ENCODE peak calls at places on chromosomes 16 and 17, in six cellular contexts. J, Q, K, A, W and F are unnamed samples.

GRCh38 chr16:65366316-65366715 is 244.5 kb upstream of the CDH11 start:
- DNase-seq in J (no peak), Q (no peak), K (no peak), A (no peak), W (no peak), F (no peak)

GRCh38 chr17:64343071-64343774 is 47.4 kb downstream of the PECAM1 start:
- DNase-seq in J (no peak), Q (no peak), K (no peak), A (no peak), W (no peak), F (no peak)

GRCh38 chr17:81731271-81731670 is 19.2 kb downstream of the SLC25A10 start:
- DNase-seq in J (no peak), Q (no peak), K (peak), A (peak), W (no peak), F (no peak)

GRCh38 chr17:78748730-78749317 is 33.2 kb downstream of the CYTH1 start:
- DNase-seq in J (peak), Q (peak), K (peak), A (peak), W (no peak), F (peak)

GRCh38 chr17:31413871-31414589 is 22.6 kb downstream of the RAB11FIP4 start:
- DNase-seq in J (no peak), Q (no peak), K (no peak), A (peak), W (no peak), F (no peak)

GRCh38 chr16:11232852-11233726 is 22.9 kb downstream of the SOCS1 start:
- DNase-seq in J (peak), Q (no peak), K (peak), A (no peak), W (no peak), F (peak)

GRCh38 chr16:69820926-69821541 is 58.9 kb downstream of the WWP2 start:
- DNase-seq in J (no peak), Q (peak), K (no peak), A (peak), W (no peak), F (peak)

GRCh38 chr16:48914070-48914469 is 304.1 kb upstream of the N4BP1 start:
- DNase-seq in J (no peak), Q (no peak), K (no peak), A (no peak), W (no peak), F (no peak)

GRCh38 chr16:77236063-77236511 is 36.9 kb downstream of the SYCE1L start:
- DNase-seq in J (peak), Q (peak), K (peak), A (peak), W (peak), F (peak)

GRCh38 chr17:66488874-66489273 is 186.5 kb downstream of the PRKCA start:
- DNase-seq in J (no peak), Q (no peak), K (no peak), A (no peak), W (no peak), F (no peak)

GRCh38 chr17:77407321-77408277 is 266.8 kb downstream of the SEC14L1 start:
- DNase-seq in J (no peak), Q (no peak), K (no peak), A (no peak), W (no peak), F (no peak)

GRCh38 chr16:57689772-57690558 is 4.6 kb upstream of the DRC7 start:
- DNase-seq in J (peak), Q (no peak), K (peak), A (no peak), W (no peak), F (no peak)

GRCh38 chr17:10041287-10041612 is 136.2 kb upstream of the RCVRN start:
- DNase-seq in J (no peak), Q (no peak), K (no peak), A (no peak), W (no peak), F (no peak)

GRCh38 chr17:58504826-58505351 is 9.5 kb downstream of the MTMR4 start:
- DNase-seq in J (peak), Q (no peak), K (no peak), A (no peak), W (no peak), F (no peak)